ENCODE peak calls at places on chromosomes 2 and 18, in nine cellular contexts. N is small intestine; Z is CD8-positive, alpha-beta memory T cell; M is DND-41; C is stimulated activated naive CD4-positive, alpha-beta T cell; K is memory B cell; L is body of pancreas; Y is astrocyte of the spinal cord; T is DMS53. D is an unnamed sample.

GRCh38 chr18:11512096-11513030 is 97.0 kb upstream of the SLC35G4 start:
- DNase-seq in M (peak), Y (no peak), K (no peak), N (no peak), T (peak), L (no peak), C (no peak), Z (no peak), D (no peak)

GRCh38 chr18:21598726-21599584 is 1.5 kb downstream of the ESCO1 start:
- DNase-seq in T (peak), K (no peak), Y (no peak), M (no peak), Z (no peak), C (no peak), N (peak), L (no peak), D (no peak)

GRCh38 chr2:196170681-196171247 is 614 bp downstream of the STK17B start:
- DNase-seq in T (peak), L (no peak), M (peak), N (peak), C (peak), Z (peak), Y (no peak), K (peak), D (no peak)

GRCh38 chr18:79857082-79857661 is 59.4 kb downstream of the KCNG2 start:
- DNase-seq in Z (no peak), Y (peak), L (no peak), C (no peak), K (no peak), M (no peak), T (peak), N (no peak), D (peak)

GRCh38 chr2:147588191-147588590 is 256.6 kb upstream of the ACVR2A start:
- DNase-seq in T (no peak), Y (peak), N (no peak), C (no peak), L (no peak), K (no peak), M (no peak), Z (no peak), D (no peak)

GRCh38 chr2:108287169-108287568 is 1.5 kb upstream of the SULT1C2 start:
- DNase-seq in K (no peak), Z (no peak), C (no peak), T (no peak), Y (no peak), M (no peak), L (no peak), N (no peak), D (no peak)

GRCh38 chr2:98716786-98717185 is 14.1 kb downstream of the MGAT4A start:
- DNase-seq in N (no peak), Y (no peak), M (no peak), L (no peak), Z (no peak), K (no peak), T (no peak), C (no peak), D (no peak)

GRCh38 chr2:26585100-26585499 is 56.1 kb downstream of the CIB4 start:
- DNase-seq in M (no peak), Z (no peak), K (no peak), N (no peak), C (no peak), T (no peak), L (no peak), Y (no peak), D (no peak)

GRCh38 chr2:51624995-51625394 is 593.1 kb upstream of the NRXN1 start:
- DNase-seq in Z (no peak), K (no peak), N (no peak), Y (peak), M (no peak), L (no peak), T (no peak), C (no peak), D (no peak)

GRCh38 chr2:217282531-217282930 is 422.7 kb upstream of the TNP1 start:
- DNase-seq in L (no peak), Y (no peak), T (no peak), M (no peak), N (no peak), Z (no peak), C (no peak), K (no peak), D (no peak)

GRCh38 chr2:2662847-2663356 is 331.8 kb upstream of the MYT1L start:
- DNase-seq in C (no peak), N (no peak), T (no peak), L (no peak), M (no peak), Y (no peak), K (no peak), Z (no peak), D (no peak)

GRCh38 chr18:22417496-22418188 is at the start of gene CTAGE1:
- DNase-seq in Y (no peak), C (no peak), N (no peak), K (no peak), T (no peak), Z (no peak), M (no peak), L (no peak), D (no peak)

GRCh38 chr18:8870528-8870927 is 165.2 kb downstream of the MTCL1 start:
- DNase-seq in N (no peak), M (no peak), Z (no peak), T (no peak), Y (no peak), L (no peak), C (no peak), K (no peak), D (no peak)

GRCh38 chr18:48814490-48815181 is 136.1 kb downstream of the SMAD7 start:
- DNase-seq in Z (no peak), M (no peak), T (no peak), Y (peak), K (no peak), L (no peak), N (no peak), C (no peak), D (no peak)

GRCh38 chr2:43508209-43508608 is 87.6 kb downstream of the THADA start:
- DNase-seq in T (no peak), N (no peak), M (no peak), C (no peak), Y (no peak), L (no peak), K (no peak), Z (no peak), D (no peak)

GRCh38 chr2:77469086-77469485 is 53.1 kb downstream of the LRRTM4 start:
- DNase-seq in M (no peak), T (no peak), L (no peak), Z (no peak), K (no peak), N (no peak), Y (no peak), C (no peak), D (no peak)

GRCh38 chr2:70514612-70515055 is 39.0 kb downstream of the TGFA start:
- DNase-seq in Z (no peak), M (no peak), N (peak), T (peak), L (peak), Y (no peak), C (no peak), K (no peak), D (no peak)

GRCh38 chr18:14577971-14578370 is 34.6 kb upstream of the POTEC start:
- DNase-seq in N (no peak), K (no peak), M (no peak), L (no peak), Z (no peak), Y (peak), C (no peak), T (no peak), D (no peak)

GRCh38 chr2:54503192-54503591 is 47.1 kb downstream of the SPTBN1 start:
- DNase-seq in Z (peak), M (peak), T (peak), Y (no peak), L (peak), K (peak), C (no peak), N (peak), D (no peak)